ENCODE peak calls at places on chromosomes 6 and 20, in four cellular contexts. A, J, L and Q are unnamed samples.

GRCh38 chr6:166556871-166557322 is 29.6 kb downstream of the RAMACL start:
- DNase-seq in J (no peak), A (no peak), L (peak; percentile 65), Q (peak; percentile 47)

GRCh38 chr6:33143113-33143760 is 49.0 kb downstream of the COL11A2 start:
- DNase-seq in A (no peak), J (no peak), L (no peak), Q (no peak)

GRCh38 chr6:169867751-169868191 is 116.3 kb downstream of the ERMARD start:
- DNase-seq in L (no peak), A (no peak), J (no peak), Q (no peak)

GRCh38 chr6:97110149-97110548 is 172.9 kb downstream of the MMS22L start:
- DNase-seq in A (no peak), J (no peak), L (no peak), Q (no peak)

GRCh38 chr6:40912158-40912946 is 126.7 kb downstream of the UNC5CL start:
- DNase-seq in L (no peak), A (peak; percentile 28), J (no peak), Q (no peak)

GRCh38 chr20:44089987-44090674 is 96.9 kb downstream of the JPH2 start:
- DNase-seq in A (no peak), J (peak; percentile 28), L (peak; percentile 69), Q (peak; percentile 60)

GRCh38 chr20:42100137-42100704 is 482.0 kb upstream of the CHD6 start:
- DNase-seq in A (no peak), J (no peak), L (no peak), Q (no peak)

GRCh38 chr6:53044071-53044470 is 21.1 kb upstream of the FBXO9 start:
- DNase-seq in L (peak; percentile 72), J (no peak), A (peak; percentile 21), Q (peak; percentile 89)

GRCh38 chr6:74735304-74735703 is 470.5 kb downstream of the COL12A1 start:
- DNase-seq in A (no peak), J (no peak), L (peak; percentile 93), Q (peak; percentile 66)

DNA sequence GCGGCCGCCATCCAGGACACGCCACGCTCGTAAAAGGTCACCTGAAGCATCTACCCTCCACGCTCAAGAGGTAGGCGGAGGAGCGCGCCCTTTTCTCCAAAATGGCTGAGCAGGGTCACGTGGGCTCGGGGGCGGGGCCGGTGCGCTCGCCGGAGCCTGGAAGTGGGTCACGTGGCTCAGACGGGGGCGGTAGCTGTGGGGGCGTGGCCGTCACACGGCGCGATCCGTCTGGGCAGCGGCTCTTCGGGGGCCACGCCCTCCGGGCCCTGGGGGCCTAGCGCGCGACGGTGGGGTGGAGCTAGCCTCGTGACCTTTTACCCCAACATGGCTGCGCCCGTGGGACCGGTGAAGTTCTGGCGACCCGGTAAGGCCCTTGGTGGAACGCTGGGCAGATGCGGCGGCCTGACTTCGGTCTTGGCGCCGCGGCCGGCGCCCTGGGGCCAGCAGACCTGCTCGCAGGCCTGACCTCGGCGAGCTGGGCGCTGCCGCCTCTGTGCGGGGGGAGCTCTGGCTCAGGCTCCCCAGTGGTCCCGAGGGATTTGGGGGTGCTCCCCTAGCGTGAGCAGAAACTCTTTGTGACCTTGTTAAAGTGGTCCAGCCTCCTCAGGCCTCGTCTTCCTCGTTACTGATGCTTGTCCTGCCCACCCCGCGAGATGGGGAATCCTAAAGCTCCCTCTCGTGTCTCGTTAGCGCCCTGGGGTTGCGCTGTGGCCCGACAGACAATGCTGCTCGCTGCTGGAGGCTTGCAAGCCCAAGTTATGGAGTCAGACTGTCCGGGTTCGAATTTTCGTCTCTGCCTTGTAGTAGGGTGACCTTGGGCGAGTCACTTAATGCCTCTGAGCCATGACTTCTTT is at the start of gene DHX35:
- DNase-seq in A (peak; percentile 99), J (peak; percentile 95), L (peak; percentile 94), Q (peak; percentile 93)
- TF ChIP-seq CTCF in A (no peak), J (peak; percentile 38), L (peak; percentile 38), Q (peak; percentile 70)

GRCh38 chr6:30613251-30614043 is 3.6 kb downstream of the PPP1R10 start:
- DNase-seq in L (peak; percentile 52), A (no peak), J (no peak), Q (no peak)

GRCh38 chr6:30611150-30611855 is 5.7 kb downstream of the PPP1R10 start:
- DNase-seq in L (no peak), J (no peak), A (no peak), Q (no peak)

GRCh38 chr6:30611856-30612194 is 5.2 kb downstream of the PPP1R10 start:
- DNase-seq in L (no peak), J (no peak), A (no peak), Q (no peak)

GRCh38 chr6:30612687-30613248 is 4.3 kb downstream of the PPP1R10 start:
- DNase-seq in J (no peak), L (peak; percentile 58), A (peak; percentile 18), Q (peak; percentile 38)

DNA sequence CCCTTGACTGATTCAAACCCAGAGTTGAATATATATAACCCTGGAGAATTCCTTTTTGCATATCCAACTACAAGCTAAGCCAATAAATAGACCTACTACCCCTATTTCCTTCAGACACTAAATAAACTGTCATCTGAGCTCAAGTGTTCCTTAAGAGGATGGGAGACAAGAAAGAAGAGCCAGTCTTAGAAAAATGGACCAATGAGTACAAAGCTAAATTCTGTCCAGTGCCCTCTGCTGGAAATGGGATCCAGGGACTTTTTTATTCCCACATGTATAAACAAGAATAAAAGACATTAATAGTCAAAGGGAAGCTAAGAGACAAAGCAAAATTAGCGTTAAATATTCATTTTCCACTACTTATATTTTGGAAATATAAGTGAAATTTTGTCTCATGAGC is 4.8 kb downstream of the PPP1R10 start:
- DNase-seq in A (no peak), L (peak; percentile 57), J (no peak), Q (no peak)
- TF ChIP-seq CTCF in A (no peak), L (peak; percentile 45), J (peak; percentile 48), Q (peak; percentile 56)

GRCh38 chr6:141252828-141253608 is 879.7 kb upstream of the GJE1 start:
- DNase-seq in J (no peak), L (no peak), A (no peak), Q (no peak)
- TF ChIP-seq CTCF in J (no peak), L (no peak), A (no peak), Q (no peak)

GRCh38 chr6:12036766-12037165 is 24.7 kb downstream of the HIVEP1 start:
- DNase-seq in L (no peak), J (no peak), A (no peak), Q (no peak)

GRCh38 chr6:12034349-12034748 is 22.2 kb downstream of the HIVEP1 start:
- DNase-seq in J (no peak), L (no peak), A (no peak), Q (no peak)

GRCh38 chr6:12033770-12034169 is 21.7 kb downstream of the HIVEP1 start:
- DNase-seq in L (peak; percentile 56), J (no peak), A (no peak), Q (no peak)

GRCh38 chr6:12032783-12033573 is 20.9 kb downstream of the HIVEP1 start:
- DNase-seq in L (no peak), A (no peak), J (no peak), Q (no peak)

DNA sequence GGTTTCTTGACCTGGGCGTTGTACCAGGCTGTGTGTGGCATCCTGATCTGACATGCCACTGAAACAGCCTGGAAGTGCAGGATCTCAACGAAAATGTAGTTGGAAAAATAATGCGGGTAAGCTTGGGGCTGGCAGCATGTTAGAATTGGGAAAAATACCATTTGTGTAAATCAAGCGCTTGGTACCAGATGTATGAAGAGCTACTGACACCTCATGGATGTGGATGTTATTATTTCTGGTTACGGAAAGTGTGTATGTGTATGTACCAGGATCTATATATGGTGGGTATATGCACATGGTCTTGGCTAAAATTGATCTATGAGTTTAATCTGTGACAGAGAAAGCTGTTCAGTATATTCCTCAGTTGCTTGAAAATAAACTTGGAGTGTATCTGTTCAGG is 22.7 kb downstream of the HIVEP1 start:
- DNase-seq in L (no peak), A (no peak), J (no peak), Q (no peak)
- TF ChIP-seq CTCF in L (peak; percentile 24), A (no peak), J (no peak), Q (no peak)

DNA sequence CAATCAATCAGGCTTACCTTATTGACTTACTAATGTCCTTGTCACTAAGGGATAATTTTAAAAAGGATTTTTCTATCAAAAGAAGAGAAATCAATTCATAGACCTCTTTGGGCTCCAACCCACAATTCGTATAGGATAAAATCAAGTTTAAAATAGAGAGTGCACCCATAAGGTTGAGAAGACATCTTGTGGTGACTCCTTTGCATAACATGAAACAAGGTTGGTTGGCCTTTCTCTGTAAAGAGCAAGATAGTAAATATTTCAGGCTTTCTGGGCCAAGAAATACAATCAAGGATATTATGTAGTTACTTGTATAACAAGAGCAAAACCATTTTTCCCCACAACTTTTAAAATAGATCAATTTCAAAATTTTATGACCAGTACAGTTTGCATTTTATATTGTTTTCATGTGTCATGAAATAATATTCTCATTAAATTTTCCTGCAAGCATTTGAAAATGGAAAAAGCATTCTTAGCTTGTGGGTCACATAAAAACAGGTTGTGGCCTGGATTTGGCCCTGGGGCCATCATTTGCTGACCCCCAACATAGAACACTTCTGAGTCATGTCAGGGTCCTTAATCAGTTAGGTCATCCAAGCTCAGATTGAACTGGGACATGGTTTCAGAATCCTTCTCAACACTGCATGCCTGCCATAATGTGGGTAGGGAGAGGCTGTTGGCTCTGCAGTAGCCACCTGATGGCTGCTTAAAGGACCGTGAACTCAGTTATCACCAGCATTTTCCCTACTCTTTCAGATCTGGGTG is 76.7 kb downstream of the MYB start:
- DNase-seq in L (no peak), A (no peak), J (no peak), Q (no peak)
- TF ChIP-seq CTCF in L (no peak), A (no peak), J (no peak), Q (no peak)

DNA sequence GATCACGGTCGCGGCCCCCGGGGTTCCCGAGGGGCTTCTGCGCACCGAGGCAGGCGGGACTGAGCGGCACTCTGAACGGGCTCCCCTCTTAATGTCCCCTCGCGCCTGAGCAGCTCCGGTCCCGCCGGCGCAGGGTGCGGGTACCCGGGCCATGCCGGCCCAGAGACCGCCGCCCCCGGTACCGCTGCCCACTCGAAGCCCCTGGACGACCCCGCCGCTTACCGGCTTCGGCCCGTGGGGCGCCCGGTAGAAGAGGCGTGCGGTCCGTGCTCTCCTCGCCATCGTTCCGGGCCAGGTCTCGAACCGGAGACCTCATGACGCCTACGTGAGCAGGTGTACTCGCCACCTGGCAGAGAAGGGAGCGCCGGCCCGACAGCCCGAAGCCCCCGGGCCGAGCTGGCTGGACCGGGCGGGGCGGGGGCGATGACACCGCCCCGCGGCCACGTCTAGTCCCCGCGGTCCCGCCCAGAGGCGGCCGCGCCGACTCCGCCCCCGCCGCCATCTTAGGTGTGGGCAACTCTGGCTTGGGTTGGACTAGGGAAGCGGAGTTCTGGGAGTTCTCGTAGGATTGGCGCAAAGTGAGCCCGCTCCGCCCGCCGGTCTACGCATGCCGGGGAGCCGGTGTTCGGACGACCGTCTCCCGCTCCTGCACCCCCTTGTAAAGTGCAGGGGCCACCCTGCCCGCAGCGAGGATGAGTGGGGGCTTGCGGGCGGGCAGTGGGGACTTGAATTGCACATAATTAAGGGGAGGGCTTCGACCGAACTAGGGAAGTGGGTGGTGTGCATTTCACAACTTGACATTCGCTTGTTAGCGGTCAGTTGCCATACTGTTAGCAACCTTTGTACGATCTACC is at the start of gene SLC17A5:
- DNase-seq in A (peak; percentile 92), J (peak; percentile 78), L (peak; percentile 92), Q (peak; percentile 91)
- TF ChIP-seq CTCF in A (no peak), J (no peak), L (no peak), Q (no peak)

GRCh38 chr6:43505718-43506117 is 4.4 kb downstream of the LRRC73 start:
- DNase-seq in L (no peak), J (no peak), A (no peak), Q (no peak)
- TF ChIP-seq CTCF in L (no peak), J (no peak), A (no peak), Q (no peak)

GRCh38 chr20:48656661-48657211 is 171.1 kb downstream of the PREX1 start:
- DNase-seq in A (peak; percentile 38), J (peak; percentile 37), L (no peak), Q (no peak)
- TF ChIP-seq CTCF in A (no peak), J (peak; percentile 39), L (no peak), Q (peak; percentile 45)